ENCODE peak calls at places on chromosomes 5 and 9, in eight cellular contexts. Y, A, F, X, C, M, W and U are unnamed samples. For H3K4me1, the result is how much of the 10 kb centered on the place peaks cover.

GRCh38 chr9:123365287-123365880 is 9.4 kb downstream of the CRB2 start:
- ATAC-seq in Y (no peak), A (no peak), F (no peak), X (no peak), C (no peak), M (no peak), W (no peak), U (no peak)

GRCh38 chr9:76603448-76603895 is 144.5 kb downstream of the GCNT1 start:
- ATAC-seq in Y (peak), A (no peak), F (no peak), X (no peak), C (peak), M (no peak), W (peak), U (peak)

GRCh38 chr5:138773215-138773614 is 20.0 kb downstream of the CTNNA1 start:
- ATAC-seq in Y (peak), A (no peak), F (peak), X (no peak), C (peak), M (no peak), W (no peak), U (peak)

GRCh38 chr5:141771562-141771961 is 89.5 kb upstream of the ARAP3 start:
- ATAC-seq in Y (peak), A (no peak), F (no peak), X (no peak), C (peak), M (no peak), W (no peak), U (no peak)

GRCh38 chr9:78612089-78612488 is 315.2 kb downstream of the PSAT1 start:
- ATAC-seq in Y (no peak), A (no peak), F (no peak), X (no peak), C (no peak), M (no peak), W (no peak), U (no peak)

GRCh38 chr9:745761-746414 is 95.6 kb upstream of the DMRT1 start:
- ATAC-seq in Y (no peak), A (no peak), F (no peak), X (no peak), C (no peak), M (no peak), W (no peak), U (peak)

GRCh38 chr5:147391781-147392180 is 118.1 kb downstream of the DPYSL3 start:
- ATAC-seq in Y (peak), A (peak), F (peak), X (no peak), C (peak), M (no peak), W (peak), U (peak)

GRCh38 chr5:94693043-94693822 is 74.8 kb downstream of the SLF1 start:
- ATAC-seq in Y (peak), A (peak), F (peak), X (peak), C (peak), M (no peak), W (peak), U (no peak)

GRCh38 chr9:100591139-100591538 is 13.3 kb downstream of the CAVIN4 start:
- ATAC-seq in Y (no peak), A (no peak), F (no peak), X (no peak), C (no peak), M (no peak), W (no peak), U (no peak)

GRCh38 chr9:25442517-25442916 is 235.7 kb downstream of the TUSC1 start:
- ATAC-seq in Y (no peak), A (peak), F (no peak), X (no peak), C (no peak), M (no peak), W (no peak), U (no peak)

GRCh38 chr5:100840769-100841168 is 62.3 kb downstream of the ST8SIA4 start:
- ATAC-seq in Y (no peak), A (peak), F (no peak), X (peak), C (no peak), M (no peak), W (no peak), U (no peak)

GRCh38 chr9:101977614-101978210 is 239.3 kb upstream of the GRIN3A start:
- ATAC-seq in Y (no peak), A (no peak), F (no peak), X (no peak), C (no peak), M (no peak), W (peak), U (no peak)

GRCh38 chr9:84045481-84046097 is 65.0 kb downstream of the RMI1 start:
- ATAC-seq in Y (no peak), A (no peak), F (no peak), X (no peak), C (no peak), M (no peak), W (no peak), U (no peak)

GRCh38 chr9:120324996-120325642 is 254.8 kb downstream of the CDK5RAP2 start:
- ATAC-seq in Y (no peak), A (peak), F (no peak), X (no peak), C (no peak), M (no peak), W (no peak), U (no peak)

GRCh38 chr5:65441800-65442199 is 39.9 kb downstream of the ADAMTS6 start:
- ATAC-seq in Y (no peak), A (no peak), F (no peak), X (no peak), C (no peak), M (no peak), W (no peak), U (no peak)

GRCh38 chr5:35876454-35876853 is 19.8 kb downstream of the IL7R start:
- ATAC-seq in Y (no peak), A (no peak), F (no peak), X (no peak), C (no peak), M (no peak), W (no peak), U (no peak)

GRCh38 chr5:73388371-73388684 is 60.2 kb downstream of the FOXD1 start:
- ATAC-seq in Y (no peak), A (no peak), F (no peak), X (no peak), C (no peak), M (no peak), W (no peak), U (no peak)

DNA sequence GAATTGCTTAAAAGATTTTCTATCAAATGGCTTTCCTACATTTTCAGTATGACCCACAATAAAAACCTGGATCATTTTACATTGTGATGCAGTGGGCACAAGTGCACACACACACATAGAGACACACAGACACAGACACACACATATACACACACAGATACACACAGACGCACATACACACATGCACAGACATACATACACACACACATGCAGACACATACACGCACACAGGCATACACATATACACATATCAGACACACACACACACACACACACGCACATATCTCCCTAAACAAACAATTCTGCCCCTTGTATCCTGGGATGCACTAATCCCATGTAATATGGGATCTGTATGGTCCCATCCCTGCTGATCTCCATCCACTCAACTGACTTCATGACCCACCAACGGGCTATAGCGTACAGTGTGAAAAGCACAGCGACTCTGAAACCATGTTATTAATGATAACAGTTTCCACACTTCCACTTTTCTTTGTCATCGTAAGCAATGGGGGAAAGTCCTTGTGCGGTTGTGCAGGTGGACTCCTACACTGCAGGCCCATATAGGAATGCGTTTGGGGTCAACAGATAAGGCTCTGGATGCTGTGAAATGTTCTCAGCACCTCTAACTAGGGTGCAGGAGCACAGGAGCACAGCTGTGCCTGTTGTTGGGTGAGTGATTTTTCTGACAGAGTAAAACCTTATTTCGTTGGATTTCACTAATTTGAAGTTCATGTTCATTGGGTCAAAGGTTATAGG is 52.7 kb downstream of the DAP start:
- ATAC-seq in Y (no peak), A (no peak), F (no peak), X (no peak), C (no peak), M (no peak), W (no peak), U (no peak)
- H3K4me1 ChIP-seq in Y (under half), A (under half), F (under half), X (under half), C (under half), M (under half), W (under half), U (under half)

DNA sequence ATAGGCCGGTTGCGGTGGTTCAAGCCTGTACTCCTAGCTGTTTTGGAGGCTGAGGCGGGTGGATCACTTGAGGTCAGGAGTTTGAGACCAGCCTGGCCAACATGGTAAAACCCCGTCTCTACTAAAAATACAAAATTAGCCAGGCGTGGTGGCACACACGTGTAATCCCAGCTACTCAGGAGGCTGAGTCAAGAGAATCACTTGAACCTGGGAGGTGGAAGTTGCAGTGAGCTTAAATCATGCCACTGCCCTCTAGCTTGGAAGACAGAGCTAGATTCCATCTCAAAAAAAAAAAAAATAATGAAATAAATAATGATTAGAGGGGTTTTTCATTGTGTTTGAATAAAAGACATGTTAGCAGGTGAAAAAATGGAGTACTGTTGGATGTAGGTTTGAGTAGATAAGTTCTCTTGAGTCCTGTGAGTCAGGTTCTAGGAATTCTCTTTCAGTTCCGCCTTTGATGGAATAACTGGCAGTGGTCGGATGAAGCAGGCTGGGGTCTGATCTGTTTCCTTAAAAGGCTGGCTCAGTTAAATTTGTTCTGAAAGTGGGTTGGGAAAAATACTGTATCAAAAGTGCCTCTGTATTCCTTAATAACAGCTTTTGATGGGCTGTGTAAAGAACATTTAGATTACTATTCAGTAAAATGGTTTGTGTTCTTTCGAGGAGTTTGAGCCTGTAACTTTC is 73.2 kb downstream of the AOPEP start:
- ATAC-seq in Y (peak), A (peak), F (peak), X (no peak), C (peak), M (no peak), W (peak), U (no peak)
- H3K4me1 ChIP-seq in Y (under half), A (under half), F (under half), X (under half), C (under half), M (under half), W (under half), U (under half)

GRCh38 chr5:79111960-79112702 is 522 bp downstream of the BHMT start:
- ATAC-seq in Y (no peak), A (peak), F (peak), X (no peak), C (peak), M (no peak), W (peak), U (no peak)

GRCh38 chr5:79111387-79111959 is at the start of gene BHMT:
- ATAC-seq in Y (no peak), A (peak), F (peak), X (no peak), C (peak), M (no peak), W (no peak), U (no peak)

GRCh38 chr5:79107020-79107796 is 4.4 kb upstream of the BHMT start:
- ATAC-seq in Y (peak), A (peak), F (peak), X (no peak), C (no peak), M (no peak), W (peak), U (peak)

GRCh38 chr5:79108792-79109191 is 2.8 kb upstream of the BHMT start:
- ATAC-seq in Y (no peak), A (no peak), F (no peak), X (no peak), C (no peak), M (no peak), W (no peak), U (no peak)

GRCh38 chr5:79109527-79110492 is 1.8 kb upstream of the BHMT start:
- ATAC-seq in Y (no peak), A (no peak), F (peak), X (no peak), C (no peak), M (no peak), W (peak), U (no peak)
- H3K4me1 ChIP-seq in Y (under half), A (under half), F (under half), X (under half), C (under half), M (under half), W (under half), U (under half)

DNA sequence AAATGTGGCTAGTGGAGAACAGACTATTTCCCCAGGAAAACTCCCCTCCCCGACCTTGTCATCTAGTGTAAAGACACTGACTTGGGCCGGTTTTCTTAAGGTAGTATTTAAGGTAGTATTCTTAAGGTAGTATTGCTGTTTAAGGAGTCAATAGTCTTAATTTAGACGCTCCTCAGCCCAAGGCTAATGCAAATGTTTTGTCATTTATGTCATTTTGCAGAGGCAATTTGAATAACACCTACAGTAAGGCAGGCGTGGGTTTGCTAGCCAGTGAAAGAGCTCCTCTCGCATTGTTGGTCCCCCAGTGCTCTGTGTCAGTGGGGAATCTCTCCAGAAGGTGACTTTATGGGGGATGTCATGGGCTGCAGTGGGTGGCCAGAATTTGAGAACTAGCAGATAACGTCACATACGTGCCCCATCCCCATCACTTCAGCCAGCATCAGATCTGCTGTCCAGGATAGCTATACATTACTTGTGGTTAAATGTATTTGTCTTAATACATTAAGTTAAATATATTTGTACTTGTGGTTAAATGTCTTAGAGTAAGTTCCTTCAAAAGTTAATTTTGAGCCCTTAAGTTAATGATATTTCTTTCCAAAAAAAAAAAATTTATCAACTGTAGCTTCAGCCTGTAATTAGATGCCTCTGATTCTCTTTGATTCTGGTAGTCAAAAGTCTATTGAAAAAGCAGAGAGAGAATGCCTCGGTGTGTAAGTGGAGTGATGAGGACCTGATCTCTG is 2.6 kb downstream of the PPP1R26 start:
- ATAC-seq in Y (no peak), A (no peak), F (no peak), X (no peak), C (no peak), M (no peak), W (no peak), U (no peak)
- H3K4me1 ChIP-seq in Y (under half), A (under half), F (under half), X (under half), C (under half), M (under half), W (under half), U (under half)

GRCh38 chr9:137697832-137698231 is 79.0 kb downstream of the EHMT1 start:
- ATAC-seq in Y (no peak), A (no peak), F (no peak), X (no peak), C (no peak), M (no peak), W (no peak), U (no peak)
- H3K4me1 ChIP-seq in Y (under half), A (under half), F (under half), X (under half), C (under half), M (under half), W (under half), U (under half)

GRCh38 chr5:56733580-56733979 is 81.8 kb upstream of the MAP3K1 start:
- ATAC-seq in Y (no peak), A (no peak), F (no peak), X (no peak), C (no peak), M (no peak), W (no peak), U (no peak)
- H3K4me1 ChIP-seq in Y (under half), A (under half), F (under half), X (under half), C (under half), M (half or more), W (under half), U (under half)

GRCh38 chr5:109470263-109470662 is 60.5 kb upstream of the PJA2 start:
- ATAC-seq in Y (no peak), A (no peak), F (no peak), X (no peak), C (no peak), M (no peak), W (no peak), U (no peak)

GRCh38 chr5:109467058-109467457 is 57.3 kb upstream of the PJA2 start:
- ATAC-seq in Y (no peak), A (no peak), F (no peak), X (no peak), C (no peak), M (no peak), W (no peak), U (no peak)

DNA sequence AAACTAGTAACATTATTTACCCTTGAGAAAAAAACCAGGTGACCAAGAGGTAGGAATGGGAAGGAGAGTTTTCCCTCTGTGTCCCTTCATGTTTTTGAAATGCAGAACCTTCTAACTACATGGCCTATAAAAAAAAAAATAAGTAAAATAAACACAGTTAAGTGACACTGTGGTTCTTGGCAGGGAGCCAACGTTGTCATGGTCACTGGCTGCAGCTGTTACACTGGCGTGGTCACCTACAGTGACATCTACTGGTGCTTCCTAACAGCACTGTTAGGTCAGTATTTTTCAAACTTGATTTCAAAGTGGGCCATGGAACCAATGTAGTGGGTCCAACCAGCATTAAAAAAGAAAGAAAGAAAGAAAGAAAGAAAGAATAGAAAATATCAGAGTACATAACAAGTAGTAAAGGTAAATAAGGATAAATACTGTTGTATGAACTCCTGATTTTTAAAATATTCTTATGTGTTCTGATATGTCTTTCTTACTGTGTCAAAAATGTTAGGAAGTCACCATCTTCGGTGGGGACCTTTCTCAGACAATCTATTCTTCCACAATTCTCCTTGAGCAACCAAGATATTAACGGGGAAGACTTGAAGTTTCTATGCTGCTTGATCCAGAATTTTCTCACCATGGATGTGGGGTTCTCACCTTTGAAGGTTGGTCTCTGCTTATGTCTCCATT is 59.1 kb upstream of the PJA2 start:
- ATAC-seq in Y (peak), A (peak), F (peak), X (peak), C (peak), M (peak), W (peak), U (peak)
- H3K4me1 ChIP-seq in Y (under half), A (under half), F (under half), X (under half), C (under half), M (under half), W (under half), U (under half)